ENCODE peak calls at places on chromosomes 2 and 18, in six cellular contexts. One of them, this sample, is unnamed.
A peak's percentile ranks its signal among the peaks of the same experiment; 100 is the strongest.

GRCh38 chr2:150981826-150982225 is 279.8 kb downstream of the RBM43 start:
- DNase-seq in adipocyte: peak; percentile 13
- DNase-seq in AG04450: peak; percentile 10
- DNase-seq in heart left ventricle: no peak
- DNase-seq in astrocyte of the spinal cord: peak; percentile 45
- DNase-seq in HFF-Myc: no peak
- DNase-seq in this sample: no peak

GRCh38 chr2:225009768-225010167 is 32.5 kb downstream of the DOCK10 start:
- DNase-seq in adipocyte: no peak
- DNase-seq in AG04450: no peak
- DNase-seq in heart left ventricle: no peak
- DNase-seq in astrocyte of the spinal cord: no peak
- DNase-seq in HFF-Myc: no peak
- DNase-seq in this sample: no peak

GRCh38 chr2:231386446-231386845 is 9.1 kb upstream of the B3GNT7 start:
- DNase-seq in adipocyte: peak; percentile 44
- DNase-seq in AG04450: peak; percentile 47
- DNase-seq in heart left ventricle: no peak
- DNase-seq in astrocyte of the spinal cord: peak; percentile 84
- DNase-seq in HFF-Myc: no peak
- DNase-seq in this sample: no peak

GRCh38 chr2:234304945-234305344 is 191.9 kb downstream of the ARL4C start:
- DNase-seq in adipocyte: peak; percentile 61
- DNase-seq in AG04450: no peak
- DNase-seq in heart left ventricle: no peak
- DNase-seq in astrocyte of the spinal cord: no peak
- DNase-seq in HFF-Myc: no peak
- DNase-seq in this sample: no peak

GRCh38 chr2:71661782-71662181 is 208.4 kb downstream of the DYSF start:
- DNase-seq in adipocyte: no peak
- DNase-seq in AG04450: no peak
- DNase-seq in heart left ventricle: no peak
- DNase-seq in astrocyte of the spinal cord: no peak
- DNase-seq in HFF-Myc: no peak
- DNase-seq in this sample: no peak

GRCh38 chr2:69997296-69998184 is 36.1 kb upstream of the ASPRV1 start:
- DNase-seq in adipocyte: no peak
- DNase-seq in AG04450: no peak
- DNase-seq in heart left ventricle: peak; percentile 47
- DNase-seq in astrocyte of the spinal cord: peak; percentile 15
- DNase-seq in HFF-Myc: peak; percentile 15
- DNase-seq in this sample: no peak

GRCh38 chr2:221529943-221530652 is 42.0 kb downstream of the EPHA4 start:
- DNase-seq in adipocyte: peak; percentile 42
- DNase-seq in AG04450: peak; percentile 63
- DNase-seq in heart left ventricle: no peak
- DNase-seq in astrocyte of the spinal cord: peak; percentile 77
- DNase-seq in HFF-Myc: peak; percentile 78
- DNase-seq in this sample: no peak

GRCh38 chr18:63342206-63342605 is 22.6 kb upstream of the BCL2 start:
- DNase-seq in adipocyte: peak; percentile 25
- DNase-seq in AG04450: no peak
- DNase-seq in heart left ventricle: peak; percentile 38
- DNase-seq in astrocyte of the spinal cord: peak; percentile 35
- DNase-seq in HFF-Myc: no peak
- DNase-seq in this sample: no peak

GRCh38 chr18:11398625-11399024 is 210.8 kb upstream of the SLC35G4 start:
- DNase-seq in adipocyte: no peak
- DNase-seq in AG04450: no peak
- DNase-seq in heart left ventricle: no peak
- DNase-seq in astrocyte of the spinal cord: no peak
- DNase-seq in HFF-Myc: no peak
- DNase-seq in this sample: no peak

GRCh38 chr2:152763651-152764050 is 45.2 kb downstream of the ARL6IP6 start:
- DNase-seq in adipocyte: no peak
- DNase-seq in AG04450: no peak
- DNase-seq in heart left ventricle: no peak
- DNase-seq in astrocyte of the spinal cord: no peak
- DNase-seq in HFF-Myc: no peak
- DNase-seq in this sample: no peak

GRCh38 chr18:9643549-9643948 is 29.2 kb upstream of the PPP4R1 start:
- DNase-seq in adipocyte: peak; percentile 97
- DNase-seq in AG04450: peak; percentile 89
- DNase-seq in heart left ventricle: peak; percentile 35
- DNase-seq in astrocyte of the spinal cord: peak; percentile 97
- DNase-seq in HFF-Myc: peak; percentile 98
- DNase-seq in this sample: no peak

GRCh38 chr2:205743982-205744644 is 61.8 kb downstream of the NRP2 start:
- DNase-seq in adipocyte: no peak
- DNase-seq in AG04450: no peak
- DNase-seq in heart left ventricle: no peak
- DNase-seq in astrocyte of the spinal cord: peak; percentile 62
- DNase-seq in HFF-Myc: no peak
- DNase-seq in this sample: no peak

GRCh38 chr2:85413592-85414421 is 3.6 kb upstream of the CAPG start:
- DNase-seq in adipocyte: peak; percentile 84
- DNase-seq in AG04450: no peak
- DNase-seq in heart left ventricle: no peak
- DNase-seq in astrocyte of the spinal cord: peak; percentile 60
- DNase-seq in HFF-Myc: no peak
- DNase-seq in this sample: peak; percentile 19

GRCh38 chr2:205557873-205558272 is 124.4 kb upstream of the NRP2 start:
- DNase-seq in adipocyte: no peak
- DNase-seq in AG04450: no peak
- DNase-seq in heart left ventricle: no peak
- DNase-seq in astrocyte of the spinal cord: no peak
- DNase-seq in HFF-Myc: no peak
- DNase-seq in this sample: no peak

GRCh38 chr18:47669815-47670214 is 260.6 kb downstream of the SMAD2 start:
- DNase-seq in adipocyte: no peak
- DNase-seq in AG04450: no peak
- DNase-seq in heart left ventricle: no peak
- DNase-seq in astrocyte of the spinal cord: no peak
- DNase-seq in HFF-Myc: no peak
- DNase-seq in this sample: no peak

GRCh38 chr2:28166956-28167355 is 225.7 kb upstream of the FOSL2 start:
- DNase-seq in adipocyte: peak; percentile 36
- DNase-seq in AG04450: no peak
- DNase-seq in heart left ventricle: no peak
- DNase-seq in astrocyte of the spinal cord: peak; percentile 41
- DNase-seq in HFF-Myc: no peak
- DNase-seq in this sample: no peak

GRCh38 chr2:75986617-75987016 is 275.9 kb upstream of the GCFC2 start:
- DNase-seq in adipocyte: no peak
- DNase-seq in AG04450: no peak
- DNase-seq in heart left ventricle: no peak
- DNase-seq in astrocyte of the spinal cord: no peak
- DNase-seq in HFF-Myc: no peak
- DNase-seq in this sample: no peak

GRCh38 chr2:182897137-182897536 is 30.7 kb upstream of the FRZB start:
- DNase-seq in adipocyte: no peak
- DNase-seq in AG04450: peak; percentile 59
- DNase-seq in heart left ventricle: no peak
- DNase-seq in astrocyte of the spinal cord: peak; percentile 73
- DNase-seq in HFF-Myc: peak; percentile 56
- DNase-seq in this sample: no peak

GRCh38 chr2:64524604-64525322 is 635 bp downstream of the AFTPH start:
- DNase-seq in adipocyte: peak; percentile 61
- DNase-seq in AG04450: no peak
- DNase-seq in heart left ventricle: no peak
- DNase-seq in astrocyte of the spinal cord: peak; percentile 15
- DNase-seq in HFF-Myc: no peak
- DNase-seq in this sample: peak; percentile 30

GRCh38 chr2:12990523-12990922 is 273.8 kb downstream of the TRIB2 start:
- DNase-seq in adipocyte: no peak
- DNase-seq in AG04450: no peak
- DNase-seq in heart left ventricle: no peak
- DNase-seq in astrocyte of the spinal cord: no peak
- DNase-seq in HFF-Myc: no peak
- DNase-seq in this sample: no peak
- H3K4me3 ChIP-seq in adipocyte: no peak overlapping the region
- H3K4me3 ChIP-seq in AG04450: no peak overlapping the region
- H3K4me3 ChIP-seq in heart left ventricle: no peak overlapping the region
- H3K4me3 ChIP-seq in astrocyte of the spinal cord: no peak overlapping the region
- H3K4me3 ChIP-seq in HFF-Myc: no peak overlapping the region
- H3K4me3 ChIP-seq in this sample: no peak overlapping the region

GRCh38 chr2:199468561-199469513 is 11.1 kb upstream of the SATB2 start:
- DNase-seq in adipocyte: peak; percentile 2
- DNase-seq in AG04450: no peak
- DNase-seq in heart left ventricle: no peak
- DNase-seq in astrocyte of the spinal cord: no peak
- DNase-seq in HFF-Myc: no peak
- DNase-seq in this sample: no peak

GRCh38 chr2:199465390-199465789 is 7.7 kb upstream of the SATB2 start:
- DNase-seq in adipocyte: no peak
- DNase-seq in AG04450: no peak
- DNase-seq in heart left ventricle: no peak
- DNase-seq in astrocyte of the spinal cord: no peak
- DNase-seq in HFF-Myc: no peak
- DNase-seq in this sample: no peak

GRCh38 chr2:199465988-199466703 is 8.4 kb upstream of the SATB2 start:
- DNase-seq in adipocyte: no peak
- DNase-seq in AG04450: no peak
- DNase-seq in heart left ventricle: no peak
- DNase-seq in astrocyte of the spinal cord: no peak
- DNase-seq in HFF-Myc: no peak
- DNase-seq in this sample: no peak

GRCh38 chr2:199466704-199467461 is 9.1 kb upstream of the SATB2 start:
- DNase-seq in adipocyte: no peak
- DNase-seq in AG04450: no peak
- DNase-seq in heart left ventricle: no peak
- DNase-seq in astrocyte of the spinal cord: no peak
- DNase-seq in HFF-Myc: no peak
- DNase-seq in this sample: no peak

DNA sequence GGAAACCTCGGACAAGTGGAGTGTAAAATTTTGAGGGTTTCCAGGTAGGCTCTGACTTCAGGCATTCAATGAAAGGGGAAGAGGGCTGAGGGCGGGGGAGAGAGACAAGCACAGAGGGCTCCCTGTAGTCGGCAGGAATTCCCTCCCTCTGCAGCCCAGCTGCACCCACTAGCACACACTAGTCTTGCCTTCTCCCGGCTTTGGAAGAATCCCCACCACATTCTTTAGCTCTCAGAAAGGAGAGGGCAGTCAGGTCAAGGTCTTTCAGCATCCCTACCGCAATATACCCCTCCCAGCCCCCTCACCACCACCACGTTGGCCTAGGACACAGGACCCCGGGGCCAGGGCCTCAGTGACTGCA is 9.7 kb upstream of the SATB2 start:
- DNase-seq in adipocyte: no peak
- DNase-seq in AG04450: no peak
- DNase-seq in heart left ventricle: no peak
- DNase-seq in astrocyte of the spinal cord: no peak
- DNase-seq in HFF-Myc: no peak
- DNase-seq in this sample: no peak
- H3K4me3 ChIP-seq in adipocyte: no peak overlapping the region
- H3K4me3 ChIP-seq in AG04450: no peak overlapping the region
- H3K4me3 ChIP-seq in heart left ventricle: no peak overlapping the region
- H3K4me3 ChIP-seq in astrocyte of the spinal cord: no peak overlapping the region
- H3K4me3 ChIP-seq in HFF-Myc: no peak overlapping the region
- H3K4me3 ChIP-seq in this sample: no peak overlapping the region

GRCh38 chr18:34531110-34531509 is 179.0 kb upstream of the DTNA start:
- DNase-seq in adipocyte: no peak
- DNase-seq in AG04450: no peak
- DNase-seq in heart left ventricle: no peak
- DNase-seq in astrocyte of the spinal cord: no peak
- DNase-seq in HFF-Myc: no peak
- DNase-seq in this sample: no peak
- H3K4me3 ChIP-seq in adipocyte: no peak overlapping the region
- H3K4me3 ChIP-seq in AG04450: no peak overlapping the region
- H3K4me3 ChIP-seq in heart left ventricle: no peak overlapping the region
- H3K4me3 ChIP-seq in astrocyte of the spinal cord: no peak overlapping the region
- H3K4me3 ChIP-seq in HFF-Myc: no peak overlapping the region
- H3K4me3 ChIP-seq in this sample: no peak overlapping the region

DNA sequence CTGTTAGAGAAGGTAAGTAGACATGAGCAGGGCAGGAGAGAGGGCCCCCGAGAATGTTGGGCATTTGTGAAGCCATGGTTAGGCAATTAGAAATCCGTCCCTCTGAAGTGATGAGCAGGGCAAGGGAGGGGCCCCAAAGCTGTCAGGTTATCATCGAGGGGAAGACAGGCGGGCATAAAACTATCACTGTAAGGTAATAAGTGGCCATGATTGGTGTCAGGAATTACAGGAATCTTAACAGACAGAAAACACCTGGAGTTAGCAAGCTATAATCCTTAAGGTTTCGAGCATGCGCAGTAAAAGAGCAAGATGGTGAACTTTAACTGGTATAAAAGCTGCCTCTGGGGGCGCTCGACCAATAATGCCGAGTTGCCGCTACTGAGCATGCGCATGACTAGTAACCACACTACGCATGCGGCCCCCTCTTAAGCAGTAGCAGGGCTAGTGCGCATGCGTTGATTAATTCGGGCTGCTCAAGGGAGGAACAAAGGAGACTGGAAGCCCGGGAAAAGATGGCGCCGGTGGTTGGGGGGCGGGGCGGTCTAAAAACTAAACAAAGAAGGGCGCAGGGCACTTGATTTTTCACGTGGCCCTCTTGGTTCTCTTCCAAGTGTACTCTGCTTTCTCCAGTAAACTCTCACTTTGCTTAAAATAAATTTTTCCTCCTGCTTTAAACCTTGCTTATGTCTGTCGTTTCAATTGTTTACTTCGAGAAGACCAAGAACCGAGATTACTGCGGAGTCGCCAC is 5.5 kb downstream of the XRCC5 start:
- DNase-seq in adipocyte: peak; percentile 100
- DNase-seq in AG04450: peak; percentile 99
- DNase-seq in heart left ventricle: peak; percentile 98
- DNase-seq in astrocyte of the spinal cord: peak; percentile 99
- DNase-seq in HFF-Myc: peak; percentile 99
- DNase-seq in this sample: peak; percentile 96
- H3K4me3 ChIP-seq in adipocyte: peak overlapping the region; percentile 84
- H3K4me3 ChIP-seq in AG04450: peak overlapping the region; percentile 59
- H3K4me3 ChIP-seq in heart left ventricle: peak overlapping the region; percentile 53
- H3K4me3 ChIP-seq in astrocyte of the spinal cord: peak overlapping the region; percentile 47
- H3K4me3 ChIP-seq in HFF-Myc: peak overlapping the region; percentile 50
- H3K4me3 ChIP-seq in this sample: peak overlapping the region; percentile 94

GRCh38 chr2:197285361-197285760 is 25.2 kb downstream of the ANKRD44 start:
- DNase-seq in adipocyte: no peak
- DNase-seq in AG04450: no peak
- DNase-seq in heart left ventricle: no peak
- DNase-seq in astrocyte of the spinal cord: no peak
- DNase-seq in HFF-Myc: no peak
- DNase-seq in this sample: no peak

GRCh38 chr2:197292614-197293013 is 18.0 kb downstream of the ANKRD44 start:
- DNase-seq in adipocyte: no peak
- DNase-seq in AG04450: no peak
- DNase-seq in heart left ventricle: no peak
- DNase-seq in astrocyte of the spinal cord: no peak
- DNase-seq in HFF-Myc: no peak
- DNase-seq in this sample: peak; percentile 70

GRCh38 chr2:197281421-197281820 is 29.2 kb downstream of the ANKRD44 start:
- DNase-seq in adipocyte: no peak
- DNase-seq in AG04450: no peak
- DNase-seq in heart left ventricle: no peak
- DNase-seq in astrocyte of the spinal cord: no peak
- DNase-seq in HFF-Myc: no peak
- DNase-seq in this sample: no peak

GRCh38 chr2:197286805-197287595 is 23.6 kb downstream of the ANKRD44 start:
- DNase-seq in adipocyte: peak; percentile 93
- DNase-seq in AG04450: peak; percentile 78
- DNase-seq in heart left ventricle: peak; percentile 47
- DNase-seq in astrocyte of the spinal cord: peak; percentile 91
- DNase-seq in HFF-Myc: peak; percentile 47
- DNase-seq in this sample: peak; percentile 76
- H3K4me3 ChIP-seq in adipocyte: peak overlapping the region; percentile 27
- H3K4me3 ChIP-seq in AG04450: no peak overlapping the region
- H3K4me3 ChIP-seq in heart left ventricle: no peak overlapping the region
- H3K4me3 ChIP-seq in astrocyte of the spinal cord: no peak overlapping the region
- H3K4me3 ChIP-seq in HFF-Myc: no peak overlapping the region
- H3K4me3 ChIP-seq in this sample: peak overlapping the region; percentile 72